ENCODE peak calls at places on chromosome 12, in nine cellular contexts. S is right lobe of liver, L is tibial nerve, M is tibial artery, E is foreskin fibroblast, G is HCT116, D is fibroblast of the aortic adventitia, K is A549, R is mammary epithelial cell. P is an unnamed sample.

GRCh38 chr12:120489018-120489417 is 6.9 kb upstream of the DYNLL1 start:
- DNase-seq in L (no peak), M (no peak), G (no peak), D (no peak), K (no peak), S (no peak), R (no peak), E (peak; percentile 71), P (no peak)

GRCh38 chr12:122393822-122394221 is 28.6 kb downstream of the CLIP1 start:
- DNase-seq in K (no peak), E (no peak), R (no peak), L (no peak), M (no peak), G (no peak), D (no peak), S (no peak), P (no peak)

GRCh38 chr12:118271770-118272417 is 100.8 kb downstream of the TAOK3 start:
- DNase-seq in D (no peak), G (no peak), R (peak; percentile 83), L (no peak), M (no peak), S (no peak), E (no peak), K (no peak), P (no peak)

GRCh38 chr12:55736780-55737580 is 5.9 kb upstream of the GDF11 start:
- DNase-seq in K (peak; percentile 69), G (peak; percentile 91), M (peak; percentile 83), S (peak; percentile 77), L (peak; percentile 66), D (peak; percentile 75), E (peak; percentile 90), R (peak; percentile 73), P (no peak)

GRCh38 chr12:88716240-88716639 is 136.0 kb upstream of the KITLG start:
- DNase-seq in R (no peak), S (no peak), K (no peak), E (no peak), M (no peak), L (no peak), D (no peak), G (no peak), P (no peak)

GRCh38 chr12:91893476-91893875 is 252.2 kb downstream of the BTG1 start:
- DNase-seq in D (no peak), R (no peak), E (no peak), M (no peak), G (no peak), S (no peak), L (no peak), K (no peak), P (no peak)

GRCh38 chr12:124998705-124999104 is 5.3 kb downstream of the BRI3BP start:
- DNase-seq in L (no peak), R (no peak), M (no peak), K (no peak), G (no peak), E (no peak), S (no peak), D (no peak), P (no peak)

GRCh38 chr12:22334696-22335290 is at the start of gene ST8SIA1:
- DNase-seq in D (peak; percentile 37), M (peak; percentile 71), E (peak; percentile 42), R (peak; percentile 34), G (no peak), K (peak; percentile 36), L (no peak), S (no peak), P (no peak)

GRCh38 chr12:87092421-87092820 is 836.2 kb upstream of the MGAT4C start:
- DNase-seq in R (no peak), D (no peak), S (no peak), E (no peak), G (no peak), M (no peak), L (no peak), K (no peak), P (no peak)

GRCh38 chr12:111446044-111446581 is 40.4 kb downstream of the SH2B3 start:
- DNase-seq in G (no peak), L (no peak), M (peak; percentile 68), K (no peak), R (no peak), E (peak; percentile 75), D (peak; percentile 56), S (peak; percentile 78), P (peak; percentile 50)

GRCh38 chr12:2853626-2854025 is 3.2 kb downstream of the TEX52 start:
- DNase-seq in R (peak; percentile 35), S (peak; percentile 71), G (peak; percentile 28), L (peak; percentile 82), E (peak; percentile 91), D (peak; percentile 74), K (peak; percentile 92), M (peak; percentile 88), P (peak; percentile 80)

DNA sequence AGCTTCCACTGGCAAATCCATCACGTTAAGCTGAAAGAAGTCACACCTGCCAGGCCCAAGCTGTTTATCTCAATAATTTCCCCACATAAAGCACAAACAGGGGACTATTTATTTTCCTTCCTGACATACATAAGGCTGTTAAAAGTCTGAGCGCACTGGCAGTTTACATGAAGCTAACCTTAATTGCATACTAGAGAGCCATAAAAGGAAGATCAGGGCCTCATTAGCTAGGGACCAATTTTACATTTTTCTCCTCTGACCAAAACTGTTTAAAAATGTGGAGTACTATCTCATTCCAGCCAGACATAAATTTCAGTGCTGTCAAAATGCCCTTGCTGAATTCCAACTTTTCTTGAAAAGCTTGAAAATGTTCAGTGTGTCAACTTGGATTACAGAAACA is 270.7 kb downstream of the C12orf75 start:
- DNase-seq in M (no peak), S (no peak), K (no peak), R (no peak), L (no peak), D (peak; percentile 1), G (no peak), E (no peak), P (no peak)
- H3K4me3 ChIP-seq in M (no peak overlapping the region), S (no peak overlapping the region), K (no peak overlapping the region), R (no peak overlapping the region), L (no peak overlapping the region), D (no peak overlapping the region), G (no peak overlapping the region), E (no peak overlapping the region), P (no peak overlapping the region)

GRCh38 chr12:113058553-113058952 is 2.0 kb downstream of the DTX1 start:
- DNase-seq in G (no peak), E (no peak), L (no peak), S (no peak), D (no peak), K (no peak), R (no peak), M (no peak), P (no peak)

GRCh38 chr12:113056381-113056630 is 224 bp upstream of the DTX1 start:
- DNase-seq in G (no peak), E (no peak), D (no peak), M (no peak), L (no peak), R (no peak), K (no peak), S (no peak), P (no peak)

GRCh38 chr12:113059071-113059595 is 2.6 kb downstream of the DTX1 start:
- DNase-seq in E (no peak), K (no peak), R (no peak), L (no peak), D (no peak), G (no peak), S (no peak), M (no peak), P (no peak)

GRCh38 chr12:113056631-113057488 is at the start of gene DTX1:
- DNase-seq in D (no peak), S (no peak), M (no peak), K (no peak), E (peak; percentile 23), R (no peak), L (no peak), G (no peak), P (no peak)

GRCh38 chr12:113057565-113058485 is 1.3 kb downstream of the DTX1 start:
- DNase-seq in E (no peak), D (no peak), L (no peak), M (no peak), R (no peak), S (no peak), G (no peak), K (no peak), P (no peak)
- H3K4me3 ChIP-seq in E (no peak overlapping the region), D (no peak overlapping the region), L (peak overlapping the region; percentile 39), M (peak overlapping the region; percentile 48), R (no peak overlapping the region), S (peak overlapping the region; percentile 56), G (no peak overlapping the region), K (peak overlapping the region; percentile 56), P (no peak overlapping the region)

DNA sequence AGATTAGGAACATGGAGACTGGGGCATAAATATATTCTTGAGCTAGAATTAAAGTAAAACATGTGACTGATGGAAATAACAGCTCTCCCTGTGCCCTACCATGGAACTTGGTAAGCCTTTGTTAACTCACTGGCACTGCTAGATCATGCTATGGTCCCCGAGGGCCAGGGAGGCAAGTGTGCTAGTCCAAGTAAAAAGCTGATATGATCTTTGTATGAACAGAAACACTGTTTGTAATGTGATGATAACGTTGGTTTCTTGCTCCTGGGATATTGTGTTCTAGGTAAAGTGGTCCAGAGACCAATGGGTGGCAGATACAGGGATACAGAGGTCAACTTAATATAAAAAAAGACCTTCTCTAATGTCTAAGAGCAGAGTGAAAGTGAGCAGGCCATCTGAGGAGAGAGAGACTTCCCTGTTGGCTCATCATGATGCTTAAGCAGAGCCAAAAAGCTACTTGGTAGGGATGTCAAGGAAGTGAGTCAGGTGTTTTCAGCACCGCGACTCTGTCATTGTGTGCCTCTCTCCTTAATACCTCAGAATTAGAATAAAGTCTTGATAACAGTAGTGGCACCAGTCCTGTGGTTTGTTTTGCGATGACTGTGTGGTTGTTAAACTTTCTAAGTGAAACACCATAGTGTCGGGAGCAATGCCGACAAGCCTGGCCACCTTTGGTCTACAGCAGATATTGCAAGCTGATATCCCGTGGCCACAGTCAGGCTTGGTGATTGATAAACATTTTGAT is 27.7 kb downstream of the BICD1 start:
- DNase-seq in L (no peak), S (no peak), D (peak; percentile 72), G (no peak), K (no peak), M (no peak), R (peak; percentile 52), E (peak; percentile 74), P (no peak)
- H3K4me3 ChIP-seq in L (no peak overlapping the region), S (no peak overlapping the region), D (no peak overlapping the region), G (no peak overlapping the region), K (no peak overlapping the region), M (no peak overlapping the region), R (no peak overlapping the region), E (no peak overlapping the region), P (no peak overlapping the region)

DNA sequence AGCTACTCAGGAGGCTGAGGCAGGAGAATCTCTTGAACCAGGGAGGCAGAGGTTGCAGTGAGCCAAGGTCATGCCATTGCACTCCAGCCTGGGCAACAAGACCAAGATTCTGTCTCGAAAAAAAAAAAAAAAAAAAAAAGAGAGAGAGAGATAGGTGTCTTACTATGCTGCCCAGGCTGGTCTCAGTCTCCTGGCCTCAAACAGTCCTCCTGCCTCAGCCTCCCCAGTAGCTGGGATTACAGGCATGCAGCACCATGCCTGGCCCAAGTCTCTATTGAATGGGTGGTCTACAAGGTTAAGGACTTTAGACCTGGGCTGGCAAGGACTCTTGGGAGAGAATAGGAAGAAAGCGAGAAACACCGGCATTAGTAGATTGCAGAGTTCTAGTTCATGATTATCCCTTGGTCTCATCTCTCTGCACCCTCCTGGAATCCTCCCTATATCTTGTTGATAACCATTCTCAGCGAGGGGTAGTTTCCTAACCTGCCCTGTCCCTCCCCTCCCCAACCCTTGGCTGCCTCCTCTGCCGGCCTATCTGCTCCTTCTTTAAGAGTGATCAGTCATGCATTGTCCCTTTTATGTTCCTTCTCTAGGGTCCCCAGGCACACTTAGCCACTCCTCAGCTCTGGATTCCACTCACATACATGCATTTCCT is 128.1 kb upstream of the MAP1LC3B2 start:
- DNase-seq in S (no peak), D (no peak), G (no peak), M (no peak), K (no peak), E (no peak), L (no peak), R (no peak), P (no peak)
- H3K4me3 ChIP-seq in S (no peak overlapping the region), D (no peak overlapping the region), G (no peak overlapping the region), M (no peak overlapping the region), K (no peak overlapping the region), E (no peak overlapping the region), L (no peak overlapping the region), R (no peak overlapping the region), P (no peak overlapping the region)